ENCODE peak calls at places on chromosomes 6 and 20, in six cellular contexts. Z, W, B, P, T and G are unnamed samples.
A peak's percentile ranks its signal among the peaks of the same experiment; 100 is the strongest.

GRCh38 chr6:42915737-42916136 is at the start of gene PTCRA:
- DNase-seq in Z (no peak), W (no peak), B (no peak), P (no peak), T (no peak), G (no peak)

GRCh38 chr20:50608750-50609104 is 82.6 kb downstream of the RIPOR3 start:
- DNase-seq in Z (no peak), W (peak; percentile 55), B (no peak), P (no peak), T (no peak), G (no peak)

GRCh38 chr20:53220482-53221307 is 248.5 kb downstream of the TSHZ2 start:
- DNase-seq in Z (no peak), W (no peak), B (no peak), P (no peak), T (no peak), G (no peak)

GRCh38 chr6:143232849-143233248 is 172.2 kb downstream of the AIG1 start:
- DNase-seq in Z (peak; percentile 23), W (no peak), B (peak; percentile 10), P (no peak), T (peak; percentile 16), G (peak; percentile 58)

GRCh38 chr20:35387334-35387733 is 24.4 kb downstream of the UQCC1 start:
- DNase-seq in Z (peak; percentile 63), W (no peak), B (no peak), P (no peak), T (no peak), G (no peak)

GRCh38 chr6:11042750-11043551 is 1.2 kb downstream of the ELOVL2 start:
- DNase-seq in Z (peak; percentile 44), W (no peak), B (no peak), P (peak; percentile 44), T (no peak), G (no peak)

GRCh38 chr6:146337376-146337775 is 206.3 kb upstream of the RAB32 start:
- DNase-seq in Z (no peak), W (no peak), B (no peak), P (no peak), T (no peak), G (no peak)

GRCh38 chr20:50595433-50595895 is 85.3 kb downstream of the PTPN1 start:
- DNase-seq in Z (no peak), W (no peak), B (no peak), P (no peak), T (no peak), G (no peak)

GRCh38 chr20:24653306-24653705 is 183.9 kb downstream of the SYNDIG1 start:
- DNase-seq in Z (peak; percentile 27), W (no peak), B (no peak), P (no peak), T (no peak), G (no peak)

GRCh38 chr6:7085911-7086310 is 21.9 kb upstream of the RREB1 start:
- DNase-seq in Z (no peak), W (peak; percentile 71), B (peak; percentile 26), P (no peak), T (peak; percentile 28), G (peak; percentile 86)

GRCh38 chr6:99241905-99242534 is 107.5 kb downstream of the FAXC start:
- DNase-seq in Z (peak; percentile 40), W (no peak), B (no peak), P (peak; percentile 1), T (no peak), G (peak; percentile 15)

GRCh38 chr6:67350729-67351128 is 1284.4 kb upstream of the ADGRB3 start:
- DNase-seq in Z (no peak), W (no peak), B (no peak), P (no peak), T (no peak), G (no peak)

GRCh38 chr20:64212750-64213149 is 42.8 kb upstream of the PCMTD2 start:
- DNase-seq in Z (peak; percentile 63), W (peak; percentile 67), B (no peak), P (no peak), T (peak; percentile 69), G (no peak)

GRCh38 chr6:139370047-139370706 is 4.3 kb downstream of the CITED2 start:
- DNase-seq in Z (peak; percentile 72), W (no peak), B (peak; percentile 17), P (no peak), T (no peak), G (no peak)

GRCh38 chr20:52103911-52104545 is 87.6 kb downstream of the ZFP64 start:
- DNase-seq in Z (peak; percentile 14), W (no peak), B (no peak), P (no peak), T (no peak), G (no peak)
- H3K27me3 ChIP-seq in Z (peaks cover 12% of the 10 kb centered on the region), W (no peaks in the 10 kb centered on the region), B (peaks cover 36% of the 10 kb centered on the region), P (no peaks in the 10 kb centered on the region), T (peaks cover 21% of the 10 kb centered on the region), G (peaks cover 34% of the 10 kb centered on the region)

GRCh38 chr20:46928580-46929132 is 34.0 kb downstream of the EYA2 start:
- DNase-seq in Z (peak; percentile 58), W (peak; percentile 74), B (no peak), P (no peak), T (no peak), G (no peak)
- TF ChIP-seq CTCF in Z (no peak), W (no peak), B (no peak), P (no peak), T (no peak), G (no peak)

GRCh38 chr20:9070304-9070703 is 1.4 kb downstream of the PLCB4 start:
- DNase-seq in Z (no peak), W (no peak), B (no peak), P (no peak), T (no peak), G (no peak)
- H3K27me3 ChIP-seq in Z (no peaks in the 10 kb centered on the region), W (no peaks in the 10 kb centered on the region), B (peaks cover 17% of the 10 kb centered on the region), P (no peaks in the 10 kb centered on the region), T (no peaks in the 10 kb centered on the region), G (no peaks in the 10 kb centered on the region)

GRCh38 chr6:21586760-21587181 is 6.8 kb upstream of the SOX4 start:
- DNase-seq in Z (no peak), W (no peak), B (no peak), P (no peak), T (peak; percentile 38), G (peak; percentile 84)

GRCh38 chr6:21588812-21589811 is 4.4 kb upstream of the SOX4 start:
- DNase-seq in Z (peak; percentile 90), W (peak; percentile 91), B (peak; percentile 91), P (no peak), T (peak; percentile 87), G (peak; percentile 92)

GRCh38 chr6:21587925-21588811 is 5.4 kb upstream of the SOX4 start:
- DNase-seq in Z (peak; percentile 44), W (peak; percentile 72), B (peak; percentile 69), P (no peak), T (peak; percentile 52), G (peak; percentile 79)

GRCh38 chr6:21586300-21586699 is 7.3 kb upstream of the SOX4 start:
- DNase-seq in Z (no peak), W (no peak), B (no peak), P (no peak), T (no peak), G (no peak)

GRCh38 chr6:21587182-21587924 is 6.2 kb upstream of the SOX4 start:
- DNase-seq in Z (peak; percentile 58), W (peak; percentile 78), B (peak; percentile 72), P (no peak), T (peak; percentile 51), G (peak; percentile 76)
- TF ChIP-seq CTCF in Z (peak; percentile 27), W (peak; percentile 8), B (peak; percentile 23), P (peak; percentile 4), T (peak; percentile 27), G (peak; percentile 20)

DNA sequence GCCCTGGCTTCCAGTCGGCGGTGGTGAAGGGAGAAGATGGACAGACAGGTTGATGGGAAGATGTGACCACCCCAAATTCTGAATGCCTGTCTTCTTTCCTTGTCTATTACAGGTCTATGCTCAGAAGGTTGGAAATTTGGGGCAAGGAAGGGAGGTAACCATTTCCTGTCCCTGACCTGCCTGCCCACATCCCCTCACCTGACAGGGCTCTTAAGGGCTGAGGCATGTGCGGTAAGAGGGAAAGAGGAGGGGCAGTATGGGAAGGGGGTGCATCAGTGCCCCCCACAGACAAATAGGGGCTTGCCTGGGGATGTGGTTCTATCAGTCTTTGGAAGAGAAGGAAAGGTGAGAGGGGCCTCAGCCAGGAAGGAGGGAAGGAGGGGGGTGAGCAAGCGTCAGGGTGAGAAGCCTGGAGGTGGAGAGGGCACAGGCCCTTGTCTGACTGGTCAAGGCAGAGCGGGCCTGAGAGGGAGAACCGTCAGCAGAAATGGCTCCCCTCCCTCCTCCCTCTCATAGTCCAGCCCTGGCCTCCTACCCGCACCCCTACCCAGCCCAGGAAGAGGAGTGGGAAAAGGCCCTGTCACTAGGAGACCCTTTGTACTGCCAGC is 104.5 kb upstream of the FOXP4 start:
- DNase-seq in Z (no peak), W (no peak), B (no peak), P (no peak), T (no peak), G (no peak)
- H3K27me3 ChIP-seq in Z (peaks cover 82% of the 10 kb centered on the region), W (no peaks in the 10 kb centered on the region), B (peaks cover 10% of the 10 kb centered on the region), P (peaks cover 12% of the 10 kb centered on the region), T (no peaks in the 10 kb centered on the region), G (peaks cover 9% of the 10 kb centered on the region)